ENCODE peak calls at places on chromosomes 6 and 20, in ten cellular contexts. L is tibial nerve, C is ovary, T is sigmoid colon, H is HepG2, S is H1, I is esophagus muscularis mucosa, X is stomach, J is SK-N-SH, P is transverse colon. M is an unnamed sample. For H3K27me3, the result is how much of the 10 kb centered on the place peaks cover.

GRCh38 chr20:31721408-31722332 is 998 bp downstream of the BCL2L1 start:
- DNase-seq in L (no peak), C (peak), T (no peak), H (no peak), S (no peak), I (no peak), X (peak), J (no peak), P (peak), M (peak)

GRCh38 chr6:109891924-109892323 is 86.2 kb upstream of the GPR6 start:
- DNase-seq in L (peak), C (no peak), T (no peak), H (no peak), S (no peak), I (no peak), X (no peak), J (no peak), P (peak), M (no peak)

GRCh38 chr6:136014454-136015421 is 163.2 kb downstream of the PDE7B start:
- DNase-seq in L (no peak), C (peak), T (no peak), H (no peak), S (no peak), I (no peak), X (no peak), J (no peak), P (no peak), M (no peak)

GRCh38 chr6:117395164-117395563 is 30.6 kb downstream of the ROS1 start:
- DNase-seq in L (no peak), C (no peak), T (no peak), H (no peak), S (no peak), I (no peak), X (no peak), J (no peak), P (no peak), M (no peak)

GRCh38 chr6:155026366-155027045 is 31.4 kb downstream of the TIAM2 start:
- DNase-seq in L (no peak), C (peak), T (no peak), H (peak), S (peak), I (no peak), X (peak), J (no peak), P (no peak), M (no peak)

GRCh38 chr20:62963614-62964397 is 11.3 kb downstream of the SLC17A9 start:
- DNase-seq in L (no peak), C (no peak), T (no peak), H (no peak), S (no peak), I (no peak), X (no peak), J (no peak), P (no peak), M (no peak)

GRCh38 chr20:63064310-63064709 is 57.5 kb upstream of the BHLHE23 start:
- DNase-seq in L (no peak), C (no peak), T (peak), H (no peak), S (no peak), I (no peak), X (no peak), J (no peak), P (no peak), M (peak)

GRCh38 chr6:3326179-3326971 is 67.6 kb downstream of the PSMG4 start:
- DNase-seq in L (no peak), C (no peak), T (peak), H (no peak), S (no peak), I (no peak), X (peak), J (no peak), P (no peak), M (no peak)

GRCh38 chr6:322205-322930 is 30.1 kb downstream of the DUSP22 start:
- DNase-seq in L (no peak), C (no peak), T (peak), H (no peak), S (no peak), I (no peak), X (no peak), J (no peak), P (peak), M (no peak)

GRCh38 chr20:5156670-5157448 is 30.1 kb downstream of the CDS2 start:
- DNase-seq in L (no peak), C (no peak), T (no peak), H (peak), S (no peak), I (no peak), X (no peak), J (no peak), P (no peak), M (no peak)

GRCh38 chr6:39214120-39214813 is 15.0 kb downstream of the KCNK5 start:
- DNase-seq in L (no peak), C (no peak), T (no peak), H (no peak), S (no peak), I (no peak), X (no peak), J (no peak), P (no peak), M (no peak)

GRCh38 chr20:49595811-49596545 is 28.0 kb upstream of the PTGIS start:
- DNase-seq in L (no peak), C (no peak), T (peak), H (no peak), S (no peak), I (no peak), X (no peak), J (no peak), P (no peak), M (no peak)

GRCh38 chr6:393391-394221 is 2.1 kb downstream of the IRF4 start:
- DNase-seq in L (no peak), C (no peak), T (no peak), H (no peak), S (no peak), I (no peak), X (no peak), J (no peak), P (no peak), M (no peak)

DNA sequence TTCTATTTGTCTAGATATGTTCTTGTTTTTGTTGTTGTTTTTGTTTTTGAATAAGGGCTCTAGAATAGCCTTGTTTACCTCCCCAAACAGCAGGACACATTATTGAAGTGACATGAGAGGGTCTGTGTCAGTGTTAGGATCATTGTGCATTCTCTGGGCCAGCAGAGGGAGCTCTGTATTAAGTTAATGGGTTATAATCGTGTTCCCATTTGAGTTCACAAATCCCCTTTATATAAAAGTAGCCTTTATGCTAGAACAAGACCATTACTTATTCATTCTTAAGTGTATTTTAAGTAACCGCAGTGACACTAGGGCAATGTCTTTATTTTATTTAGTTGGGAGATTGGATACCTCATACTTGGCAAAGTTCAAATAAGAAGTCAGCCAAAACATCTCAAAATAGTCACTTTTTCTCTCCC is 44.8 kb downstream of the STK4 start:
- DNase-seq in L (peak), C (peak), T (no peak), H (peak), S (no peak), I (no peak), X (peak), J (peak), P (peak), M (peak)
- TF ChIP-seq EP300 in L (no peak), C (no peak), T (no peak), H (no peak), S (no peak), I (no peak), X (no peak), J (no peak), P (no peak), M (no peak)

GRCh38 chr20:64214952-64215351 is 40.6 kb upstream of the PCMTD2 start:
- DNase-seq in L (no peak), C (no peak), T (no peak), H (no peak), S (no peak), I (no peak), X (no peak), J (peak), P (no peak), M (no peak)
- H3K27me3 ChIP-seq in L (under half), C (under half), T (under half), H (under half), S (under half), I (under half), X (under half), J (under half), P (under half), M (under half)

DNA sequence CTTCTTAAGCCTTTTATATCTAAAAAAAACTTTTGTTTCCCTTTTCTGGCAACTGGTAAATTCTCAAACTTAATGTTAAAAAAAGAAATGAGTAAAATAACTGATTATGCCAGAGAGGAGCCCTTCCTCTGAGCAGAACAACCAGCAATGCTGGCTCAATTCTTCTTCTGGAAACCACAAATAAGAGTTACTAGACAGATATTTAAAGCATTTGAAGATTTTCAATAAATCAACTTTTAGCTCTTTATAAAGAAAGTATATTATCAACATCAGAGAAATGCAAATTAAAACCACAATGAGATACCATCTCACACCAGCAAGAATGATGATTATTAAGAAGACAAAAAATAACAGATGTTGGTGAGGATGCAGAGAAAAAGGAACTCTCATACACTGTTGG is 61.1 kb upstream of the TCF21 start:
- DNase-seq in L (no peak), C (no peak), T (no peak), H (no peak), S (no peak), I (no peak), X (no peak), J (no peak), P (no peak), M (no peak)
- TF ChIP-seq EP300 in L (no peak), C (no peak), T (no peak), H (no peak), S (no peak), I (no peak), X (no peak), J (no peak), P (no peak), M (no peak)

GRCh38 chr6:30363459-30363858 is 18.5 kb downstream of the RPP21 start:
- DNase-seq in L (no peak), C (no peak), T (no peak), H (no peak), S (no peak), I (no peak), X (no peak), J (no peak), P (no peak), M (no peak)

GRCh38 chr6:30364591-30364990 is 19.6 kb downstream of the RPP21 start:
- DNase-seq in L (no peak), C (no peak), T (no peak), H (peak), S (no peak), I (no peak), X (no peak), J (no peak), P (no peak), M (no peak)

GRCh38 chr6:30359276-30359675 is 14.3 kb downstream of the RPP21 start:
- DNase-seq in L (no peak), C (no peak), T (no peak), H (no peak), S (no peak), I (no peak), X (no peak), J (no peak), P (no peak), M (no peak)

GRCh38 chr6:30360139-30360538 is 15.2 kb downstream of the RPP21 start:
- DNase-seq in L (no peak), C (no peak), T (no peak), H (no peak), S (no peak), I (no peak), X (no peak), J (no peak), P (no peak), M (no peak)

DNA sequence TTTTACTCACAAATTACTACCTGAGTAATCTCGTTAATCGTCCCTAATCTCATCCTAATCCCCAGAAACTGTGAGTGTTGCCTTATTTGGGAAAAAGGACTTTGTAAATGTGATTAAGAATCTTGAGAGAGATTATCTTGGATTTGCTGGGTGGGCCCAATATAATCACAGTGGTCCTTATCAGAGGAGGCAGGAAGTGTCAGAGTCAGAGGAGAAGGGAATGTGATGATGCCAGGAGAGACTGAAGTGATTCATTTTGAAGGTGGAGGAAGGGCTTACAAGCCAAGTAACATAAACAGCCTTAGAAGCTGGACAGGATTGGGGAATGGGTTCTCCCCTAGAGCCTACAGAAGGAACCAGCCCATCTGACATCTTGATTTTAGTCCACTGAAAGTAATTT is 16.7 kb downstream of the RPP21 start:
- DNase-seq in L (no peak), C (no peak), T (no peak), H (no peak), S (no peak), I (no peak), X (no peak), J (no peak), P (no peak), M (no peak)
- H3K27me3 ChIP-seq in L (half or more), C (under half), T (under half), H (under half), S (under half), I (under half), X (under half), J (half or more), P (half or more), M (half or more)

DNA sequence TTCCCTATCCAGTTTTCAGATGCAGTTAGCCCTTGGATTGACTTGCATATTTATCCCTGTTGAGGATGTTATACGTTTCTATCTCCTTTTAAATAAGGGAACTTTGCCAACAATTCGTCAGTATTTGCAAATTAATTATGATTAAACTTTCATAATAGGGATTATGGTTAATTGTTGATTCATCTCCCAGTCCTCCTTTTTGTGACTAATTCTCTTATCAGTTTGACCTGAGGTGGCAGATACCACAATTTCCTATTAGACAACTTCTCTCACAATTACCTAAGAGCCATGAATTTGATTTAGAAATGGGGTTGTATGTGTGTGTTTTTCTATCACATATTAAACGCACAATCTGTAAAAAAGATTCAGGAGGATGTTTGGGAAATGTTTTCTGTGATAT is 172.9 kb downstream of the LAMA2 start:
- DNase-seq in L (no peak), C (no peak), T (no peak), H (no peak), S (no peak), I (no peak), X (no peak), J (no peak), P (no peak), M (no peak)
- TF ChIP-seq EP300 in L (no peak), C (no peak), T (no peak), H (no peak), S (no peak), I (no peak), X (no peak), J (no peak), P (no peak), M (no peak)

GRCh38 chr20:2760381-2761305 is 39.8 kb downstream of the CPXM1 start:
- DNase-seq in L (no peak), C (no peak), T (no peak), H (no peak), S (no peak), I (no peak), X (no peak), J (no peak), P (no peak), M (peak)
- H3K27me3 ChIP-seq in L (half or more), C (under half), T (under half), H (under half), S (under half), I (half or more), X (under half), J (under half), P (under half), M (under half)